ENCODE peak calls at places on chromosomes 13 and 19, in seven cellular contexts. I, G, L, R, H, N and B are unnamed samples. For H3K4me1, the result is how much of the 10 kb centered on the place peaks cover.

GRCh38 chr19:36115453-36116343 is at the start of gene TBCB:
- DNase-seq in I (peak), G (no peak), L (peak), R (peak), H (peak), N (no peak), B (peak)

GRCh38 chr19:7799640-7800355 is 30.2 kb upstream of the EVI5L start:
- DNase-seq in I (peak), G (no peak), L (no peak), R (peak), H (peak), N (no peak), B (no peak)

GRCh38 chr13:99196466-99197256 is 4.0 kb upstream of the UBAC2 start:
- DNase-seq in I (no peak), G (no peak), L (no peak), R (no peak), H (no peak), N (no peak), B (no peak)

GRCh38 chr19:12838893-12839656 is 760 bp downstream of the MAST1 start:
- DNase-seq in I (no peak), G (no peak), L (no peak), R (no peak), H (no peak), N (no peak), B (no peak)

GRCh38 chr19:53156888-53157287 is 2.0 kb downstream of the ZNF347 start:
- DNase-seq in I (no peak), G (no peak), L (no peak), R (no peak), H (no peak), N (no peak), B (no peak)

GRCh38 chr19:43648633-43649032 is 9.0 kb upstream of the CADM4 start:
- DNase-seq in I (no peak), G (no peak), L (no peak), R (no peak), H (no peak), N (no peak), B (no peak)

GRCh38 chr19:45296365-45296764 is 26.3 kb downstream of the CKM start:
- DNase-seq in I (no peak), G (no peak), L (no peak), R (no peak), H (no peak), N (no peak), B (no peak)

GRCh38 chr13:101916758-101917474 is 464.4 kb downstream of the ITGBL1 start:
- DNase-seq in I (no peak), G (no peak), L (no peak), R (no peak), H (no peak), N (no peak), B (no peak)

GRCh38 chr13:35179920-35180663 is 238.0 kb downstream of the NBEA start:
- DNase-seq in I (no peak), G (no peak), L (no peak), R (no peak), H (no peak), N (no peak), B (no peak)

GRCh38 chr19:50432658-50433057 is at the start of gene MYBPC2:
- DNase-seq in I (no peak), G (no peak), L (no peak), R (no peak), H (no peak), N (no peak), B (no peak)

GRCh38 chr19:48543121-48543710 is 8.8 kb upstream of the SULT2B1 start:
- DNase-seq in I (peak), G (no peak), L (peak), R (no peak), H (peak), N (no peak), B (no peak)

GRCh38 chr13:76522083-76522755 is 364.0 kb downstream of the KCTD12 start:
- DNase-seq in I (no peak), G (no peak), L (no peak), R (no peak), H (no peak), N (no peak), B (no peak)

GRCh38 chr19:44738603-44739585 is 9.6 kb upstream of the BCL3 start:
- DNase-seq in I (peak), G (no peak), L (peak), R (no peak), H (no peak), N (no peak), B (no peak)

GRCh38 chr13:24910502-24911134 is 146.6 kb downstream of the RNF17 start:
- DNase-seq in I (no peak), G (no peak), L (no peak), R (no peak), H (no peak), N (no peak), B (no peak)

GRCh38 chr13:54185785-54186184 is 1157.2 kb downstream of the OLFM4 start:
- DNase-seq in I (no peak), G (no peak), L (no peak), R (no peak), H (no peak), N (no peak), B (no peak)

GRCh38 chr13:59531571-59532091 is 632.1 kb downstream of the DIAPH3 start:
- DNase-seq in I (peak), G (no peak), L (no peak), R (peak), H (peak), N (no peak), B (no peak)

GRCh38 chr13:51801631-51802099 is 2.3 kb downstream of the DHRS12 start:
- DNase-seq in I (peak), G (no peak), L (peak), R (peak), H (peak), N (no peak), B (no peak)

GRCh38 chr19:43311706-43312105 is 41.8 kb upstream of the CD177 start:
- DNase-seq in I (no peak), G (no peak), L (no peak), R (no peak), H (no peak), N (no peak), B (no peak)

GRCh38 chr19:55212447-55212846 is 3.1 kb upstream of the PTPRH start:
- DNase-seq in I (peak), G (no peak), L (peak), R (no peak), H (no peak), N (peak), B (no peak)

GRCh38 chr13:28373803-28374202 is 121.1 kb downstream of the FLT1 start:
- DNase-seq in I (no peak), G (no peak), L (no peak), R (no peak), H (no peak), N (no peak), B (no peak)

GRCh38 chr13:29817604-29818378 is 32.6 kb downstream of the UBL3 start:
- DNase-seq in I (no peak), G (no peak), L (no peak), R (no peak), H (no peak), N (peak), B (no peak)

GRCh38 chr13:110559986-110560385 is 1.5 kb downstream of the RAB20 start:
- DNase-seq in I (no peak), G (no peak), L (no peak), R (no peak), H (no peak), N (no peak), B (no peak)

GRCh38 chr13:112657850-112658445 is 31.9 kb upstream of the ATP11A start:
- DNase-seq in I (no peak), G (no peak), L (no peak), R (no peak), H (peak), N (no peak), B (no peak)

GRCh38 chr19:14509382-14509781 is 8.8 kb downstream of the DNAJB1 start:
- DNase-seq in I (no peak), G (no peak), L (no peak), R (no peak), H (no peak), N (no peak), B (no peak)
- H3K4me1 ChIP-seq in I (under half), G (under half), L (under half), R (under half), H (half or more), N (under half), B (half or more)

DNA sequence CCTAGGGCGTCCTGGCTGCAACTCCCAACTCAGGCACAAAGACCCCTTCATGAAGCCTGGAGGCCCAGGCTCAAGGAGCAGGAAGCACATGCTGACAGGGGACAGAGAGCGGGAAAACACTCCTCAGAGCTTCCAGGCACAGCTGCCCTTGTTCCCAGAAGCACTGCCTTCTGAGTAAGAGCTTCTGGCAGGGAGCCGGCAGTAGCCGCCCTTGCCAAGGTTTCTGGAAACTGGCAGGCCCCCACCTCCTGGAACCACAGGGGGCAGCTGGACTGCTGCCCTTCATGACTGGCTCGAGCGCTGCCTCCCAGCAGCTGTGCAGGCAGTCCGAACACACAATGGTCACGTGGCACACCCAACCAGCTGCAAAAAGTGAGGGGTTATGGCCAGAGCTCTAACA is 33.6 kb upstream of the EPHX3 start:
- DNase-seq in I (peak), G (no peak), L (no peak), R (peak), H (peak), N (no peak), B (no peak)
- H3K4me1 ChIP-seq in I (under half), G (under half), L (under half), R (half or more), H (half or more), N (under half), B (under half)

DNA sequence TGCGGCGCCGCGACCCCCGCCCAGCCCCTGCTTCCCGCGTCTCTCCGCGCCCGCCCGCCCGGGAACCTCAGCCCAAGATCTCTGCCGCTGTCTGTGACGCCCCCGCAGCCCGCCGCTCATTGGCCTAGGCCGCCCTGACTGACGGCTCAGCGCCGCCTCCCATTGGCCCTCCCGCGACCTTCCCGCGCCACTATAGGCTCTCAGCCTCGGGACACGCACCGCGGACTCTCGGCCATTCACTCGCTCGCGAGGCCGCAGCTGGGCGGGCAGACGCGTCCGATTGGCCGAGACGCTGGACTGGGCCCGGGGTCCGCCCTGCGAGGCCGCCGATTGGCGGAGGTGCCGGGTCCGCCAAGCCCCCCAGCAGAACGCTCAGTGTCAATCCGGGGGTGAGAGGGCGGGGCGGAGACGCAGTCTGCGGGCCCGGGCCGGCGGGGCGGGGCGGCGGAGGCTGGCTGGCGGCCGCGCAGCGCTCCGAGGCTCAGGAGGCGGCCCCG is at the start of gene PRKACA:
- DNase-seq in I (peak), G (peak), L (peak), R (peak), H (peak), N (peak), B (peak)
- H3K4me1 ChIP-seq in I (half or more), G (under half), L (under half), R (under half), H (half or more), N (under half), B (under half)

GRCh38 chr19:2782357-2782935 is 627 bp downstream of the SGTA start:
- DNase-seq in I (no peak), G (no peak), L (no peak), R (no peak), H (no peak), N (no peak), B (no peak)
- H3K4me1 ChIP-seq in I (under half), G (under half), L (under half), R (under half), H (half or more), N (under half), B (under half)